ENCODE peak calls at places on chromosome 9, in eight cellular contexts. One of them, this sample, is unnamed.
A peak's percentile ranks its signal among the peaks of the same experiment; 100 is the strongest.

GRCh38 chr9:18638448-18639249 is 164.7 kb downstream of the ADAMTSL1 start:
- DNase-seq in GM06990: no peak
- DNase-seq in HFF-Myc: no peak
- DNase-seq in AG04450: peak; percentile 15
- DNase-seq in neural progenitor cell: no peak
- DNase-seq in CD4-positive, alpha-beta T cell: no peak
- DNase-seq in mesothelial cell of epicardium: no peak
- DNase-seq in glutamatergic neuron: no peak
- DNase-seq in this sample: no peak

GRCh38 chr9:19513671-19514275 is 105.0 kb downstream of the ACER2 start:
- DNase-seq in GM06990: no peak
- DNase-seq in HFF-Myc: no peak
- DNase-seq in AG04450: no peak
- DNase-seq in neural progenitor cell: no peak
- DNase-seq in CD4-positive, alpha-beta T cell: no peak
- DNase-seq in mesothelial cell of epicardium: no peak
- DNase-seq in glutamatergic neuron: no peak
- DNase-seq in this sample: no peak

GRCh38 chr9:76756273-76756650 is 8.0 kb upstream of the PCA3 start:
- DNase-seq in GM06990: no peak
- DNase-seq in HFF-Myc: peak; percentile 22
- DNase-seq in AG04450: no peak
- DNase-seq in neural progenitor cell: peak; percentile 73
- DNase-seq in CD4-positive, alpha-beta T cell: no peak
- DNase-seq in mesothelial cell of epicardium: no peak
- DNase-seq in glutamatergic neuron: peak; percentile 75
- DNase-seq in this sample: peak; percentile 36

GRCh38 chr9:21542780-21543179 is 60.7 kb upstream of the IFNE start:
- DNase-seq in GM06990: no peak
- DNase-seq in HFF-Myc: no peak
- DNase-seq in AG04450: no peak
- DNase-seq in neural progenitor cell: no peak
- DNase-seq in CD4-positive, alpha-beta T cell: no peak
- DNase-seq in mesothelial cell of epicardium: no peak
- DNase-seq in glutamatergic neuron: no peak
- DNase-seq in this sample: no peak

GRCh38 chr9:86322973-86323644 is 31.1 kb downstream of the TUT7 start:
- DNase-seq in GM06990: no peak
- DNase-seq in HFF-Myc: peak; percentile 49
- DNase-seq in AG04450: peak; percentile 16
- DNase-seq in neural progenitor cell: no peak
- DNase-seq in CD4-positive, alpha-beta T cell: no peak
- DNase-seq in mesothelial cell of epicardium: no peak
- DNase-seq in glutamatergic neuron: no peak
- DNase-seq in this sample: no peak

GRCh38 chr9:98678244-98678842 is 30.4 kb downstream of the GABBR2 start:
- DNase-seq in GM06990: no peak
- DNase-seq in HFF-Myc: no peak
- DNase-seq in AG04450: no peak
- DNase-seq in neural progenitor cell: peak; percentile 56
- DNase-seq in CD4-positive, alpha-beta T cell: no peak
- DNase-seq in mesothelial cell of epicardium: no peak
- DNase-seq in glutamatergic neuron: peak; percentile 45
- DNase-seq in this sample: peak; percentile 31

GRCh38 chr9:88593537-88594185 is 58.7 kb downstream of the NXNL2 start:
- DNase-seq in GM06990: no peak
- DNase-seq in HFF-Myc: no peak
- DNase-seq in AG04450: no peak
- DNase-seq in neural progenitor cell: peak; percentile 52
- DNase-seq in CD4-positive, alpha-beta T cell: peak; percentile 51
- DNase-seq in mesothelial cell of epicardium: no peak
- DNase-seq in glutamatergic neuron: peak; percentile 40
- DNase-seq in this sample: peak; percentile 36

GRCh38 chr9:109253637-109254284 is 67.1 kb downstream of the EPB41L4B start:
- DNase-seq in GM06990: no peak
- DNase-seq in HFF-Myc: no peak
- DNase-seq in AG04450: no peak
- DNase-seq in neural progenitor cell: no peak
- DNase-seq in CD4-positive, alpha-beta T cell: no peak
- DNase-seq in mesothelial cell of epicardium: no peak
- DNase-seq in glutamatergic neuron: no peak
- DNase-seq in this sample: no peak

GRCh38 chr9:108586451-108586850 is 269.3 kb downstream of the ACTL7B start:
- DNase-seq in GM06990: no peak
- DNase-seq in HFF-Myc: no peak
- DNase-seq in AG04450: no peak
- DNase-seq in neural progenitor cell: no peak
- DNase-seq in CD4-positive, alpha-beta T cell: no peak
- DNase-seq in mesothelial cell of epicardium: no peak
- DNase-seq in glutamatergic neuron: no peak
- DNase-seq in this sample: no peak

GRCh38 chr9:27350382-27350781 is 53.4 kb upstream of the EQTN start:
- DNase-seq in GM06990: no peak
- DNase-seq in HFF-Myc: no peak
- DNase-seq in AG04450: no peak
- DNase-seq in neural progenitor cell: no peak
- DNase-seq in CD4-positive, alpha-beta T cell: no peak
- DNase-seq in mesothelial cell of epicardium: no peak
- DNase-seq in glutamatergic neuron: no peak
- DNase-seq in this sample: no peak

GRCh38 chr9:70880523-70880922 is 240.9 kb downstream of the TRPM3 start:
- DNase-seq in GM06990: no peak
- DNase-seq in HFF-Myc: no peak
- DNase-seq in AG04450: no peak
- DNase-seq in neural progenitor cell: peak; percentile 29
- DNase-seq in CD4-positive, alpha-beta T cell: no peak
- DNase-seq in mesothelial cell of epicardium: no peak
- DNase-seq in glutamatergic neuron: no peak
- DNase-seq in this sample: no peak

GRCh38 chr9:89023788-89024187 is 32.5 kb downstream of the S1PR3 start:
- DNase-seq in GM06990: no peak
- DNase-seq in HFF-Myc: no peak
- DNase-seq in AG04450: no peak
- DNase-seq in neural progenitor cell: no peak
- DNase-seq in CD4-positive, alpha-beta T cell: no peak
- DNase-seq in mesothelial cell of epicardium: no peak
- DNase-seq in glutamatergic neuron: no peak
- DNase-seq in this sample: no peak

GRCh38 chr9:5263568-5264218 is 32.5 kb downstream of the INSL4 start:
- DNase-seq in GM06990: no peak
- DNase-seq in HFF-Myc: no peak
- DNase-seq in AG04450: no peak
- DNase-seq in neural progenitor cell: peak; percentile 32
- DNase-seq in CD4-positive, alpha-beta T cell: no peak
- DNase-seq in mesothelial cell of epicardium: no peak
- DNase-seq in glutamatergic neuron: no peak
- DNase-seq in this sample: no peak
- TF ChIP-seq CTCF in GM06990: peak; percentile 24
- TF ChIP-seq CTCF in HFF-Myc: no peak
- TF ChIP-seq CTCF in AG04450: no peak
- TF ChIP-seq CTCF in neural progenitor cell: peak; percentile 34
- TF ChIP-seq CTCF in CD4-positive, alpha-beta T cell: no peak
- TF ChIP-seq CTCF in mesothelial cell of epicardium: no peak
- TF ChIP-seq CTCF in glutamatergic neuron: no peak
- TF ChIP-seq CTCF in this sample: no peak

GRCh38 chr9:126985870-126986498 is 71.4 kb downstream of the RALGPS1 start:
- DNase-seq in GM06990: peak; percentile 59
- DNase-seq in HFF-Myc: peak; percentile 7
- DNase-seq in AG04450: no peak
- DNase-seq in neural progenitor cell: no peak
- DNase-seq in CD4-positive, alpha-beta T cell: peak; percentile 85
- DNase-seq in mesothelial cell of epicardium: no peak
- DNase-seq in glutamatergic neuron: no peak
- DNase-seq in this sample: no peak
- TF ChIP-seq CTCF in GM06990: peak; percentile 17
- TF ChIP-seq CTCF in HFF-Myc: no peak
- TF ChIP-seq CTCF in AG04450: no peak
- TF ChIP-seq CTCF in neural progenitor cell: no peak
- TF ChIP-seq CTCF in CD4-positive, alpha-beta T cell: peak; percentile 22
- TF ChIP-seq CTCF in mesothelial cell of epicardium: no peak
- TF ChIP-seq CTCF in glutamatergic neuron: no peak
- TF ChIP-seq CTCF in this sample: no peak

GRCh38 chr9:37309136-37309535 is 113.4 kb upstream of the GRHPR start:
- DNase-seq in GM06990: no peak
- DNase-seq in HFF-Myc: no peak
- DNase-seq in AG04450: no peak
- DNase-seq in neural progenitor cell: peak; percentile 46
- DNase-seq in CD4-positive, alpha-beta T cell: no peak
- DNase-seq in mesothelial cell of epicardium: no peak
- DNase-seq in glutamatergic neuron: no peak
- DNase-seq in this sample: no peak
- TF ChIP-seq CTCF in GM06990: peak; percentile 60
- TF ChIP-seq CTCF in HFF-Myc: peak; percentile 33
- TF ChIP-seq CTCF in AG04450: peak; percentile 38
- TF ChIP-seq CTCF in neural progenitor cell: peak; percentile 45
- TF ChIP-seq CTCF in CD4-positive, alpha-beta T cell: peak; percentile 16
- TF ChIP-seq CTCF in mesothelial cell of epicardium: no peak
- TF ChIP-seq CTCF in glutamatergic neuron: no peak
- TF ChIP-seq CTCF in this sample: no peak

DNA sequence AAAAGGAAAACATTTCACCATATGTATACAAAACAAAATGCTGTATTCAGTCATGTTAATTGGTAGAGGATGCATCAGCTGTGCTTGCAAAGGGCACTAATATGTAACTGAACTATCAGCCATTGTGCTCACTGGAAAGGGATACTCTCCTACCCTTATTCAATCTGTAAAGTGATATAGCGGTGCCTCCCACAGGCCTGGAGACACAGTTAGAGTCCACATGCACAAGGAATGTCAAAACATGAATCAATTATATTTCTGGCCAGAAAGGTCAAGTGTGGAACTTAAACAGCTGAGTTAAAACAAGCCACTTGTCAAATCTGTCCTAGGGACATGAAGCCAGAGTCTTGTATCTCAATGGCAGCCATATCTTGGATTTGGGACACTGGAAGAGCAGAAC is 71.2 kb upstream of the IZUMO3 start:
- DNase-seq in GM06990: no peak
- DNase-seq in HFF-Myc: no peak
- DNase-seq in AG04450: no peak
- DNase-seq in neural progenitor cell: no peak
- DNase-seq in CD4-positive, alpha-beta T cell: no peak
- DNase-seq in mesothelial cell of epicardium: no peak
- DNase-seq in glutamatergic neuron: peak; percentile 10
- DNase-seq in this sample: peak; percentile 2
- TF ChIP-seq CTCF in GM06990: no peak
- TF ChIP-seq CTCF in HFF-Myc: no peak
- TF ChIP-seq CTCF in AG04450: no peak
- TF ChIP-seq CTCF in neural progenitor cell: no peak
- TF ChIP-seq CTCF in CD4-positive, alpha-beta T cell: no peak
- TF ChIP-seq CTCF in mesothelial cell of epicardium: no peak
- TF ChIP-seq CTCF in glutamatergic neuron: no peak
- TF ChIP-seq CTCF in this sample: no peak